ENCODE peak calls at places on chromosomes 6 and 20, in nine cellular contexts. T, E, M, K, P, B, J, S and G are unnamed samples.

GRCh38 chr20:19074828-19075516 is 137.5 kb upstream of the SLC24A3 start:
- DNase-seq in T (no peak), J (no peak), P (no peak), M (no peak), B (no peak), S (no peak), K (no peak), E (no peak), G (no peak)

GRCh38 chr6:209432-210103 is 82.7 kb upstream of the DUSP22 start:
- DNase-seq in S (no peak), M (no peak), B (peak; percentile 65), T (no peak), K (no peak), P (no peak), J (no peak), E (no peak), G (no peak)

GRCh38 chr20:33675127-33675954 is 1.1 kb upstream of the NECAB3 start:
- DNase-seq in S (no peak), M (no peak), T (no peak), K (no peak), J (no peak), P (no peak), B (no peak), E (no peak), G (no peak)

GRCh38 chr6:24755284-24755683 is 19.5 kb upstream of the GMNN start:
- DNase-seq in E (no peak), M (no peak), K (no peak), B (no peak), S (no peak), T (no peak), J (no peak), P (no peak), G (no peak)

GRCh38 chr6:37303891-37304503 is 46.1 kb upstream of the TMEM217 start:
- DNase-seq in M (peak; percentile 8), J (no peak), S (no peak), B (no peak), T (peak; percentile 50), K (peak; percentile 40), E (no peak), P (peak; percentile 20), G (no peak)

GRCh38 chr20:61185841-61186601 is 66.0 kb upstream of the CDH4 start:
- DNase-seq in K (no peak), T (peak; percentile 50), P (no peak), E (peak; percentile 17), J (no peak), B (no peak), S (no peak), M (no peak), G (no peak)

GRCh38 chr6:109456283-109456583 is 661 bp upstream of the MICAL1 start:
- DNase-seq in S (no peak), K (no peak), P (peak; percentile 78), J (no peak), M (no peak), E (no peak), B (no peak), T (no peak), G (no peak)

GRCh38 chr6:139868576-139868975 is 494.1 kb upstream of the CITED2 start:
- DNase-seq in J (no peak), B (no peak), E (no peak), T (no peak), M (no peak), P (no peak), K (no peak), S (no peak), G (no peak)

GRCh38 chr6:395432-396125 is 4.0 kb downstream of the IRF4 start:
- DNase-seq in S (no peak), K (no peak), B (peak; percentile 16), J (no peak), T (no peak), P (no peak), M (no peak), E (no peak), G (no peak)

GRCh38 chr6:98539669-98540207 is 294.6 kb upstream of the POU3F2 start:
- DNase-seq in E (no peak), B (no peak), T (no peak), K (no peak), M (no peak), J (no peak), P (no peak), S (no peak), G (peak; percentile 24)

GRCh38 chr20:49345538-49345937 is 67.7 kb upstream of the ZNFX1 start:
- DNase-seq in K (no peak), E (peak; percentile 23), S (no peak), T (no peak), J (no peak), B (no peak), P (no peak), M (no peak), G (no peak)

GRCh38 chr6:36267731-36268477 is 2.0 kb upstream of the PNPLA1 start:
- DNase-seq in T (no peak), P (no peak), S (no peak), M (no peak), J (no peak), E (no peak), K (no peak), B (no peak), G (no peak)

GRCh38 chr6:69868961-69869360 is 2.6 kb downstream of the COL19A1 start:
- DNase-seq in E (no peak), S (no peak), K (no peak), T (no peak), M (no peak), P (peak; percentile 6), J (no peak), B (no peak), G (no peak)

GRCh38 chr6:126175251-126175650 is 164.7 kb upstream of the CENPW start:
- DNase-seq in M (no peak), J (no peak), E (no peak), S (no peak), K (no peak), T (no peak), B (no peak), P (no peak), G (no peak)

GRCh38 chr6:79167931-79168694 is 66.4 kb downstream of the HMGN3 start:
- DNase-seq in B (no peak), E (peak; percentile 44), K (no peak), T (no peak), P (no peak), M (no peak), S (no peak), J (no peak), G (no peak)